ENCODE peak calls at places on chromosomes 11 and 22, in ten cellular contexts. O, H, R, W, L, Y, E, C, G and D are unnamed samples.

GRCh38 chr22:27651486-27651885 is 150.1 kb downstream of the MN1 start:
- DNase-seq in E (no peak), L (no peak), Y (no peak), C (no peak), R (peak), O (peak), W (no peak), H (no peak), G (no peak), D (no peak)

GRCh38 chr11:44316388-44317240 is 6.7 kb upstream of the ALX4 start:
- DNase-seq in E (no peak), H (no peak), O (no peak), L (no peak), C (no peak), W (no peak), Y (no peak), G (no peak), R (no peak), D (no peak)

GRCh38 chr11:8613036-8613435 is 19.0 kb upstream of the STK33 start:
- DNase-seq in E (no peak), L (peak), W (no peak), R (no peak), O (no peak), H (no peak), C (no peak), Y (no peak), G (no peak), D (no peak)

GRCh38 chr11:14350215-14350614 is 8.8 kb downstream of the RRAS2 start:
- DNase-seq in E (no peak), L (no peak), G (no peak), C (no peak), Y (no peak), O (no peak), W (no peak), R (no peak), H (no peak), D (no peak)

GRCh38 chr11:32874144-32874543 is 18.5 kb upstream of the QSER1 start:
- DNase-seq in W (no peak), R (no peak), L (no peak), C (no peak), G (no peak), Y (no peak), E (no peak), O (no peak), H (no peak), D (no peak)

GRCh38 chr11:95092549-95093324 is 3.1 kb downstream of the ENDOD1 start:
- DNase-seq in E (no peak), G (peak), H (no peak), R (no peak), C (peak), O (no peak), W (peak), L (peak), Y (no peak), D (no peak)

GRCh38 chr11:10906521-10906920 is 48.7 kb upstream of the ZBED5 start:
- DNase-seq in E (no peak), L (peak), Y (no peak), C (no peak), R (no peak), H (no peak), W (no peak), O (no peak), G (no peak), D (no peak)

GRCh38 chr11:126926376-126926791 is 74.2 kb downstream of the KIRREL3 start:
- DNase-seq in H (no peak), E (peak), L (peak), G (no peak), O (no peak), R (no peak), Y (no peak), W (no peak), C (no peak), D (no peak)

GRCh38 chr22:30422481-30423295 is 2.9 kb upstream of the MTFP1 start:
- DNase-seq in L (peak), C (peak), E (peak), H (peak), G (peak), W (peak), R (peak), Y (peak), O (peak), D (peak)

GRCh38 chr11:76543006-76543703 is 98.3 kb downstream of the EMSY start:
- DNase-seq in W (no peak), O (no peak), H (no peak), E (no peak), C (no peak), G (no peak), R (no peak), L (peak), Y (no peak), D (no peak)

GRCh38 chr11:117584056-117584830 is 212.8 kb downstream of the DSCAML1 start:
- DNase-seq in H (no peak), G (no peak), R (no peak), O (no peak), E (no peak), L (peak), W (no peak), C (no peak), Y (no peak), D (no peak)

GRCh38 chr22:38959574-38959973 is 2.2 kb downstream of the APOBEC3A start:
- DNase-seq in G (no peak), Y (no peak), R (no peak), C (no peak), E (no peak), O (no peak), L (no peak), W (no peak), H (no peak), D (no peak)

GRCh38 chr11:123111465-123111864 is 49.5 kb upstream of the HSPA8 start:
- DNase-seq in G (no peak), C (peak), O (no peak), W (no peak), R (no peak), E (no peak), H (no peak), L (peak), Y (no peak), D (no peak)

GRCh38 chr11:86193297-86194095 is 51.1 kb upstream of the EED start:
- DNase-seq in W (peak), H (peak), O (peak), G (peak), C (peak), L (peak), R (peak), E (peak), Y (peak), D (peak)

GRCh38 chr11:120637131-120637530 is 125.6 kb downstream of the GRIK4 start:
- DNase-seq in Y (no peak), R (no peak), C (no peak), G (no peak), L (no peak), H (no peak), O (no peak), W (no peak), E (no peak), D (no peak)

GRCh38 chr22:20441631-20442484 is 4.2 kb upstream of the SCARF2 start:
- DNase-seq in R (no peak), O (no peak), G (no peak), E (no peak), Y (no peak), C (no peak), H (no peak), L (no peak), W (no peak), D (no peak)

GRCh38 chr22:19429950-19430889 is 1.3 kb downstream of the HIRA start:
- DNase-seq in Y (no peak), G (no peak), W (peak), E (no peak), R (no peak), L (peak), H (peak), C (peak), O (no peak), D (no peak)

GRCh38 chr22:28750471-28750881 is 8.6 kb downstream of the HSCB start:
- DNase-seq in G (no peak), H (no peak), O (no peak), L (peak), C (no peak), Y (no peak), W (no peak), E (no peak), R (no peak), D (no peak)

GRCh38 chr11:2399488-2400068 is 972 bp upstream of the TSSC4 start:
- DNase-seq in H (peak), W (peak), G (no peak), C (no peak), E (peak), R (no peak), Y (no peak), O (no peak), L (no peak), D (peak)

GRCh38 chr22:50708474-50708873 is 29.5 kb upstream of the ACR start:
- DNase-seq in E (no peak), L (no peak), G (no peak), C (no peak), Y (no peak), H (no peak), W (no peak), R (no peak), O (no peak), D (no peak)

GRCh38 chr22:50269573-50270301 is 443 bp downstream of the MAPK11 start:
- DNase-seq in E (peak), C (peak), R (peak), L (peak), H (no peak), G (no peak), O (no peak), Y (no peak), W (no peak), D (peak)

GRCh38 chr11:70811915-70812314 is 413.6 kb downstream of the CTTN start:
- DNase-seq in E (no peak), W (no peak), G (no peak), C (no peak), Y (no peak), H (no peak), R (no peak), L (no peak), O (no peak), D (no peak)

GRCh38 chr11:205221-206001 is 1.8 kb downstream of the BET1L start:
- DNase-seq in R (no peak), C (no peak), G (peak), E (no peak), O (no peak), L (no peak), Y (no peak), H (peak), W (peak), D (no peak)

GRCh38 chr22:23772315-23773246 is at the start of gene MMP11:
- DNase-seq in Y (peak), R (peak), C (peak), G (peak), W (peak), H (peak), E (no peak), O (peak), L (peak), D (peak)

GRCh38 chr11:7088921-7089320 is at the start of gene RBMXL2:
- DNase-seq in C (no peak), R (no peak), Y (no peak), W (no peak), G (no peak), H (no peak), E (no peak), L (no peak), O (no peak), D (no peak)

GRCh38 chr22:21975854-21976345 is 6.7 kb downstream of the TOP3B start:
- DNase-seq in H (no peak), O (no peak), E (no peak), R (no peak), G (no peak), W (no peak), C (no peak), L (no peak), Y (no peak), D (no peak)

GRCh38 chr22:31844941-31845340 is 91.1 kb downstream of the DEPDC5 start:
- DNase-seq in G (no peak), H (no peak), R (no peak), C (no peak), E (no peak), L (no peak), O (no peak), Y (no peak), W (no peak), D (no peak)

GRCh38 chr11:112525270-112525669 is 264.6 kb upstream of the PLET1 start:
- DNase-seq in R (no peak), H (no peak), W (peak), C (no peak), L (peak), E (no peak), G (peak), Y (peak), O (peak), D (no peak)

GRCh38 chr11:133579165-133580031 is 47.1 kb upstream of the OPCML start:
- DNase-seq in R (no peak), O (no peak), H (no peak), C (no peak), L (no peak), E (peak), Y (no peak), W (no peak), G (no peak), D (no peak)

GRCh38 chr11:73273246-73273890 is 1.2 kb downstream of the P2RY6 start:
- DNase-seq in R (no peak), O (no peak), C (no peak), E (no peak), G (peak), Y (no peak), L (no peak), W (no peak), H (peak), D (no peak)

GRCh38 chr22:36510966-36511881 is 4.4 kb upstream of the FOXRED2 start:
- DNase-seq in R (no peak), L (peak), W (peak), H (no peak), C (peak), O (no peak), Y (peak), E (peak), G (peak), D (peak)

GRCh38 chr11:44361883-44362282 is 51.9 kb upstream of the ALX4 start:
- DNase-seq in G (no peak), R (no peak), H (no peak), W (no peak), L (no peak), C (no peak), Y (no peak), E (no peak), O (no peak), D (no peak)

GRCh38 chr22:37448521-37449150 is 21.4 kb upstream of the ELFN2 start:
- DNase-seq in C (no peak), Y (no peak), W (no peak), L (no peak), O (no peak), R (no peak), E (no peak), G (no peak), H (no peak), D (no peak)

GRCh38 chr11:16356751-16357365 is 512 bp upstream of the SOX6 start:
- DNase-seq in W (no peak), G (no peak), O (peak), H (no peak), Y (peak), L (peak), C (no peak), E (no peak), R (peak), D (no peak)

GRCh38 chr11:67452141-67452952 is at the start of gene GPR152:
- DNase-seq in C (no peak), E (no peak), R (no peak), H (peak), L (no peak), W (no peak), Y (peak), G (peak), O (no peak), D (no peak)
- H3K27ac ChIP-seq in C (no peak), E (no peak), R (peak), H (peak), L (no peak), W (no peak), Y (peak), G (peak), O (no peak), D (no peak)

DNA sequence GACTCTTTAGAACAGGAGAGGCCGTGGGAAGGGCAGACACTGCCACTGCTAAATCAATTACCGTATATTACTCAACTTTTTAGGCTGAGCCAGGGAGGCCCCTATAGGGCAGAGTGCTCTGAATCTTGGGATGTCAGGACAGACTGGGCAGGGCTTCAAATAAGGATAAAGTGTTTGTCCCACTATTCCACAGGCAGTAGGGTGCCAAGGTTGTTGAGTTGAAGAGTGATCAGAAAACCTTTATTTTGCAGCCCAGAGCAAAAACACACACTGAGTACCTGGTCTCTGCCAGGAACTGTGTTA is 1.6 kb upstream of the B4GAT1 start:
- DNase-seq in H (no peak), L (no peak), O (no peak), E (no peak), R (no peak), C (no peak), W (no peak), G (no peak), Y (no peak), D (no peak)
- TF ChIP-seq CTCF in H (no peak), L (no peak), O (no peak), E (no peak), R (no peak), C (no peak), W (no peak), G (no peak), Y (no peak), D (no peak)

DNA sequence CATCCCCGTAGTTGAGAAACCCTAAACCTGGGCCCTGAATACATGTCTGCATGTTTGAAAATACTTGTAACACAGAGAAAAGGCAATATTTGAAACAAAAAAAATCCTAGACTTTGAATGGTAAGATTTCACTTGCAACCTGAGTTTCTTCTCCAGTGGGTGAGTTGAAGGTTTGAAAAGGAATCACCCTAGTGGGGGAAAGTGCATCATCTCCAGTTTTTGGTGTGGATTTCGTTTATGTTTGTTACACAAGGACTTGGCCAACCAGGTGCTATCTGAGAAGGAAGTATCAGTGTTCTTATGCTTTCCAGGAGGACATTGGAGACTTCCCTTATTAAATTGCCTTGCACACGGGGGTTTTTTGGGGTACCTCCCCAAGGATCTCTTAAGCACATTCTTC is 90.4 kb downstream of the ABTB2 start:
- DNase-seq in G (no peak), L (no peak), C (no peak), H (no peak), Y (no peak), W (no peak), R (no peak), E (no peak), O (no peak), D (no peak)
- H3K27ac ChIP-seq in G (no peak), L (no peak), C (peak), H (peak), Y (no peak), W (no peak), R (peak), E (peak), O (peak), D (no peak)

GRCh38 chr11:12824281-12825041 is 150.2 kb downstream of the TEAD1 start:
- DNase-seq in O (no peak), L (no peak), E (no peak), Y (peak), G (no peak), W (peak), H (peak), C (no peak), R (no peak), D (no peak)
- TF ChIP-seq CTCF in O (no peak), L (no peak), E (no peak), Y (peak), G (no peak), W (no peak), H (no peak), C (peak), R (no peak), D (no peak)

DNA sequence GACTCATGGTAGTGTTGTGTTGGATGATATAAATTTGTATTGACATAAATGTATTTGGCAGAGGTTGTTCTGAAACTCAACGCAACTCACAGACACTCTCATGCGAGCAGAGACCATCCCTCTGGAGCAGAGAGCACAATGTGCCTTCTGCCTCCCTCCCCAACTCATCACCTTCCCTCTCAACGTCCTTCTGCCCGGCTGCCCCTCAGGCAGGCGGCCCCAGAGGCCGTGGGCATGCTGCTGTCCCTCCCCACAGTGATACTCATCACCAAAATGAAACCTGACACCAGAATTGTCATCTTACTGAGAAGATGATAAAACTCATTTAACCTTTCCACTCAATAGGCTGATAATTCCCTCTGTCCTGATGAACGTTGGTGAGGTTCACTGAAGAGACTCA is 260.6 kb downstream of the ETS1 start:
- DNase-seq in Y (no peak), R (no peak), W (no peak), E (no peak), C (no peak), H (no peak), G (no peak), L (no peak), O (no peak), D (no peak)
- H3K27ac ChIP-seq in Y (no peak), R (no peak), W (no peak), E (no peak), C (no peak), H (no peak), G (peak), L (no peak), O (no peak), D (no peak)

GRCh38 chr11:61959678-61960077 is 7.8 kb downstream of the FTH1 start:
- DNase-seq in W (no peak), L (no peak), Y (no peak), O (no peak), C (no peak), E (no peak), G (peak), R (no peak), H (no peak), D (no peak)

GRCh38 chr11:61958590-61958989 is 8.4 kb downstream of the BEST1 start:
- DNase-seq in E (no peak), C (no peak), O (no peak), Y (no peak), R (no peak), W (no peak), G (no peak), L (no peak), H (no peak), D (no peak)

GRCh38 chr11:61960532-61960931 is 6.9 kb downstream of the FTH1 start:
- DNase-seq in W (no peak), O (no peak), G (peak), L (no peak), H (no peak), C (no peak), Y (no peak), E (no peak), R (no peak), D (no peak)

GRCh38 chr11:61957028-61957770 is 7.0 kb downstream of the BEST1 start:
- DNase-seq in O (no peak), W (no peak), G (no peak), E (no peak), L (no peak), R (no peak), H (no peak), C (no peak), Y (no peak), D (no peak)

GRCh38 chr11:61959026-61959608 is 8.3 kb downstream of the FTH1 start:
- DNase-seq in R (no peak), C (no peak), E (no peak), O (no peak), G (peak), Y (no peak), L (no peak), H (no peak), W (no peak), D (no peak)
- TF ChIP-seq CTCF in R (no peak), C (peak), E (no peak), O (no peak), G (peak), Y (no peak), L (no peak), H (no peak), W (no peak), D (no peak)